ENCODE peak calls at places on chromosomes 5 and 9, in five cellular contexts. U, P, L, B and V are unnamed samples.

GRCh38 chr5:143931986-143932385 is 120.0 kb downstream of the HMHB1 start:
- DNase-seq in L (no peak), P (no peak), U (no peak), B (no peak), V (no peak)

GRCh38 chr9:2116073-2116472 is 100.9 kb downstream of the SMARCA2 start:
- DNase-seq in P (peak), U (no peak), B (no peak), L (no peak), V (no peak)

GRCh38 chr9:104866186-104866585 is 61.8 kb downstream of the ABCA1 start:
- DNase-seq in U (no peak), P (no peak), B (no peak), L (no peak), V (no peak)

GRCh38 chr5:176529116-176529823 is 7.9 kb downstream of the RNF44 start:
- DNase-seq in P (no peak), L (no peak), U (no peak), B (no peak), V (no peak)

GRCh38 chr5:145237843-145238242 is 597.3 kb downstream of the PRELID2 start:
- DNase-seq in B (no peak), L (peak), U (no peak), P (peak), V (no peak)

GRCh38 chr5:11468334-11469039 is 435.8 kb downstream of the CTNND2 start:
- DNase-seq in B (peak), U (no peak), P (no peak), L (no peak), V (no peak)

GRCh38 chr9:134377143-134377484 is 50.9 kb downstream of the RXRA start:
- DNase-seq in L (no peak), B (no peak), U (no peak), P (no peak), V (no peak)

GRCh38 chr9:4214506-4214905 is 85.4 kb downstream of the GLIS3 start:
- DNase-seq in P (no peak), U (no peak), B (no peak), L (no peak), V (no peak)

GRCh38 chr5:148314187-148314586 is 2.0 kb downstream of the SPINK7 start:
- DNase-seq in B (no peak), U (no peak), P (no peak), L (no peak), V (no peak)

GRCh38 chr9:120161801-120162200 is 418.2 kb downstream of the CDK5RAP2 start:
- DNase-seq in U (no peak), P (no peak), B (no peak), L (no peak), V (no peak)

GRCh38 chr5:45376463-45376862 is 319.7 kb downstream of the HCN1 start:
- DNase-seq in L (no peak), P (no peak), U (no peak), B (no peak), V (no peak)

GRCh38 chr5:59798862-59799667 is 94.5 kb downstream of the PDE4D start:
- DNase-seq in U (no peak), L (peak), B (peak), P (no peak), V (peak)

GRCh38 chr5:88687253-88687955 is 195.6 kb downstream of the MEF2C start:
- DNase-seq in P (no peak), L (no peak), B (no peak), U (no peak), V (no peak)

GRCh38 chr9:26502311-26502710 is 390.3 kb downstream of the CAAP1 start:
- DNase-seq in P (no peak), U (no peak), L (no peak), B (no peak), V (no peak)

GRCh38 chr5:132396589-132397001 is 27.1 kb downstream of the SLC22A5 start:
- DNase-seq in U (no peak), P (no peak), L (no peak), B (no peak), V (no peak)

GRCh38 chr9:13459071-13459470 is 179.6 kb upstream of the MPDZ start:
- DNase-seq in U (no peak), L (no peak), B (peak), P (no peak), V (no peak)